ENCODE peak calls at places on chromosomes 7 and 10, in seven cellular contexts. H is EL; Q is activated gamma-delta T cell treated with anti-CD3 and anti-CD28 coated beads, Interleukin-2, amount 50 U/mL, for 16 hours; A is cerebellar cortex; I is fibroblast of mammary gland; C is T-helper 1 cell; T is prostate gland. W is an unnamed sample.

GRCh38 chr10:126430512-126430911 is 42.2 kb upstream of the ADAM12 start:
- DNase-seq in H (no peak), Q (no peak), A (no peak), I (no peak), C (no peak), T (no peak), W (no peak)

GRCh38 chr10:33422779-33423520 is 88.5 kb upstream of the NRP1 start:
- DNase-seq in H (no peak), Q (no peak), A (no peak), I (peak), C (no peak), T (peak), W (no peak)

GRCh38 chr10:73439055-73439454 is 5.7 kb upstream of the MSS51 start:
- DNase-seq in H (peak), Q (no peak), A (no peak), I (peak), C (no peak), T (no peak), W (no peak)

GRCh38 chr10:77716943-77717735 is 79.5 kb upstream of the KCNMA1 start:
- DNase-seq in H (no peak), Q (no peak), A (no peak), I (peak), C (no peak), T (peak), W (no peak)

GRCh38 chr10:111360260-111360925 is 283.6 kb downstream of the ADRA2A start:
- DNase-seq in H (peak), Q (no peak), A (peak), I (peak), C (no peak), T (no peak), W (no peak)

GRCh38 chr7:5549096-5549896 is 125.7 kb upstream of the TNRC18 start:
- DNase-seq in H (peak), Q (no peak), A (no peak), I (peak), C (no peak), T (no peak), W (no peak)

GRCh38 chr7:4693152-4693551 is 11.1 kb downstream of the FOXK1 start:
- DNase-seq in H (no peak), Q (no peak), A (no peak), I (no peak), C (no peak), T (no peak), W (no peak)

GRCh38 chr10:35481421-35481820 is 123.7 kb upstream of the GJD4 start:
- DNase-seq in H (no peak), Q (no peak), A (no peak), I (no peak), C (no peak), T (no peak), W (no peak)

GRCh38 chr7:54802841-54803240 is 43.8 kb upstream of the SEC61G start:
- DNase-seq in H (peak), Q (no peak), A (no peak), I (peak), C (no peak), T (no peak), W (no peak)

GRCh38 chr10:120948889-120949382 is 97.8 kb downstream of the WDR11 start:
- DNase-seq in H (peak), Q (peak), A (no peak), I (peak), C (no peak), T (no peak), W (peak)

GRCh38 chr10:21078410-21079329 is 181.6 kb upstream of the NEBL start:
- DNase-seq in H (peak), Q (no peak), A (peak), I (peak), C (no peak), T (peak), W (peak)

GRCh38 chr10:5551531-5552375 is 27.0 kb downstream of the CALML3 start:
- DNase-seq in H (peak), Q (peak), A (no peak), I (no peak), C (no peak), T (no peak), W (peak)

GRCh38 chr7:71389976-71390375 is 258.0 kb downstream of the GALNT17 start:
- DNase-seq in H (no peak), Q (no peak), A (no peak), I (no peak), C (no peak), T (no peak), W (no peak)

GRCh38 chr7:20141666-20142065 is 75.5 kb downstream of the MACC1 start:
- DNase-seq in H (no peak), Q (no peak), A (no peak), I (no peak), C (no peak), T (no peak), W (no peak)

W was measured in stimulated activated naive B cell treated with anti-CD40 and anti-IgM and Interleukin-4, amounts not matched to agents 10 μg/mL and 1 μg/mL and 100 μg/mL, for 72 hours.